ENCODE peak calls at places on chromosomes 16 and 17, in six cellular contexts. G is HAP-1; B is HCT116; E is effector memory CD4-positive, alpha-beta T cell; C is ovary; K is heart left ventricle. W is an unnamed sample. For H3K27me3, the result is how much of the 10 kb centered on the place peaks cover.

GRCh38 chr16:20409398-20410152 is at the start of gene ACSM5:
- DNase-seq in G (no peak), B (no peak), E (no peak), C (no peak), K (peak), W (no peak)

GRCh38 chr16:85532147-85532546 is 81.0 kb upstream of the GSE1 start:
- DNase-seq in G (no peak), B (no peak), E (no peak), C (no peak), K (no peak), W (no peak)

GRCh38 chr16:50816901-50817555 is 75.1 kb downstream of the CYLD start:
- DNase-seq in G (no peak), B (no peak), E (no peak), C (no peak), K (no peak), W (no peak)

GRCh38 chr16:89785523-89786155 is 30.8 kb downstream of the FANCA start:
- DNase-seq in G (no peak), B (no peak), E (peak), C (no peak), K (no peak), W (no peak)

GRCh38 chr17:3879181-3879580 is 13.7 kb downstream of the CAMKK1 start:
- DNase-seq in G (no peak), B (no peak), E (no peak), C (no peak), K (peak), W (no peak)

GRCh38 chr16:3690991-3691720 is 26.2 kb downstream of the TRAP1 start:
- DNase-seq in G (no peak), B (no peak), E (no peak), C (peak), K (peak), W (no peak)

GRCh38 chr16:52580488-52580887 is 33.5 kb upstream of the TOX3 start:
- DNase-seq in G (no peak), B (no peak), E (no peak), C (no peak), K (no peak), W (no peak)

GRCh38 chr17:78313735-78314648 is 45.9 kb downstream of the SOCS3 start:
- DNase-seq in G (peak), B (peak), E (peak), C (peak), K (peak), W (no peak)

GRCh38 chr16:67470314-67470713 is 10.6 kb downstream of the ATP6V0D1 start:
- DNase-seq in G (no peak), B (no peak), E (no peak), C (no peak), K (peak), W (no peak)

DNA sequence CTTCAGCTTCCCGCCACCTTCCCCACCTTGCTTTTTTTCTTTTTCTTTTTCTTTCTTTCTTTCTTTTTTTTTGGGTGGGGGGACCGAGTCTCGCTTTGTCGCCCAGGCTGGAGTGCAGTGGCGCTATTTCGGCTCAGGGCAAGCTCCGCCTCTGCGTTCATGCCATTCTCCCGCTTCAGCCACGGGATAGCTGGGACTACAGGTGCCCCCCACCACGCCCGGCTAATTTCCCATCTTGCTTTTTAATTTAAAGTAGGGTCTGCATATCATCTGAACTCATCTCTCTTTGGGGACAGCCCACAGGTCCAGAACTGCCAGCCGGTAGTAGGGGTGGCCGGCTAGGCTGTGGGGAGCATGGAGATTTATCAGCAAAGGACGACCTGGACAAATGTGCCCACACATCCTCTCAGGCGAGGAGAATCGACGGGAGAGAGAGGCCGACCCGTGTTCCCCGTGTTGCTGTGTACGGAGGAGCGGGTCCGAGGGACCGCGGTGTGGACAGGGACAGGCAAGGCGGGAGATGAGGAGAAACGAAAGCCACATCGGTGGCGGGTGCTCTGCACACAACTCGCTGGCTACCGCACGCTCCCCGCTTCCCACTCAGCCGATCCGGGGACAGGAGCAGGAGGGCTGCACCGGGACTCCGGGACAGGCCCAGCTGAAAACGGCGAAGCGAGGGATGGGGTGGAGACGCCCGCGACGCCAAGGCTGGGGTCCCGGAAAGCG is 2.4 kb downstream of the MT1M start:
- DNase-seq in G (no peak), B (no peak), E (no peak), C (no peak), K (no peak), W (no peak)
- H3K27me3 ChIP-seq in G (under half), B (under half), E (half or more), C (under half), K (under half), W (half or more)

DNA sequence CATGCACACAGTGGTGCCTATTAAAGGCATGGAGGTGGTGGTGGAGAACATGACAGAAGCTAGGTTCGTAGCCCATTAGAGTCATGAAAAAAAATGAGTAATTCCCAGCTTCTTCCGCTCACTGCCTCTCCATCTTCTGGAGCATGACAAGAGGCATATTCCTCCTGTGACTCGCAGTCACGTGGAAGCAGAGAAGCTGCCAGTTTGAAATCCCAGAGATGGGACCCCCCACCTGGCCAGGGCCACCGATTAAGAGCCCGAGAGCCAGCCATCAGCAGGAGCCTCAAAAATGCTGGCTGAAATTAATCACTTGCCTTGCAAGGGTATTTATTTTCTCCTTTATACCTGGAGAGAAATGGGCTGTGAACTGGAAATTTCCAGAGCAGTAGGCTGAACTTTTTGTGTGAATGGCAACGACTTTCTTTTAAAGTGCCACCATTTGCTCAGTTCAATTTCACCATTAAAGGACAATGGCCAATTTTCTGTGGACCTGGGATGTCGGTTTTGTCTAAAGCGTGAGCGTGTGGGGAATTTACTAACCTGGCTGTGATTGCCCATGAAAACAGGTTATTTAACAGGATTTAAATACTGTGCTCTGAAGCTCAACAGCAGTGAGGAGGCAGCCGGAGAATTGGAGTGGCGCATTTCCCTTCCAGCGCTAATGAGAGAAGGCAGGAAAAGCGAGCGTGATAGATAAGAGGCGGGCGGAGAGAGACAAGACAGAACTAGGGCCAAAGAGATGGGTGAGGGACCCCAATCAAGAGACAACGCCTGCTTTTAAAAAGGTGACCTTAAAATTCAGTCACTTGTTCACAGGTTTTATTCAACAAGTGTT is 189.8 kb upstream of the SDK2 start:
- DNase-seq in G (no peak), B (no peak), E (no peak), C (no peak), K (no peak), W (no peak)
- H3K27me3 ChIP-seq in G (under half), B (under half), E (under half), C (under half), K (under half), W (under half)

GRCh38 chr16:2023098-2023925 is 3.4 kb upstream of the NHERF2 start:
- DNase-seq in G (peak), B (peak), E (peak), C (peak), K (peak), W (peak)
- H3K27me3 ChIP-seq in G (under half), B (under half), E (under half), C (under half), K (under half), W (under half)

GRCh38 chr17:42784361-42784760 is 4.0 kb downstream of the WNK4 start:
- DNase-seq in G (no peak), B (no peak), E (no peak), C (no peak), K (no peak), W (no peak)

GRCh38 chr17:42783062-42783777 is 2.8 kb downstream of the WNK4 start:
- DNase-seq in G (no peak), B (no peak), E (no peak), C (no peak), K (no peak), W (no peak)

GRCh38 chr17:42784811-42785592 is 4.6 kb downstream of the WNK4 start:
- DNase-seq in G (no peak), B (no peak), E (no peak), C (no peak), K (no peak), W (no peak)

GRCh38 chr17:42783778-42784138 is 3.3 kb downstream of the WNK4 start:
- DNase-seq in G (no peak), B (no peak), E (no peak), C (no peak), K (no peak), W (no peak)

DNA sequence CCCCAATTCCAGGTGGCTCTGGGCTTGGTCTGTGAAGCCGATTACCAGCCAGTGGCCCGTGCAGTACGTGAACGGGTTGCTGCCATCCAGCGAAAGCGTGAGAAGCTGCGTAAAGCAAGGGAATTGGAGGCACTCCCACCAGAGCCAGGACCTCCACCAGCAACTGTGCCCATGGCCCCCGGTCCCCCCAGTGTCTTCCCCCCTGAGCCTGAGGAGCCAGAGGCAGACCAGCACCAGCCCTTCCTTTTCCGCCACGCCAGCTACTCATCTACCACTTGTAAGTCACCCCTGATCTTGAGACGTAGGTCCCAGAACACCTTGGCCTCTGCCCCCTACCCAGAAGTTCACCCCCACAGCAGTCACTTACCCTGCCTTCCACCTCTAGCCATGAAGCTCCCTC is 6.9 kb downstream of the WNK4 start:
- DNase-seq in G (no peak), B (no peak), E (no peak), C (no peak), K (no peak), W (no peak)
- H3K27me3 ChIP-seq in G (under half), B (under half), E (under half), C (under half), K (half or more), W (under half)